ENCODE peak calls at places on chromosomes 6 and 20, in six cellular contexts. H, G, S, T, W and D are unnamed samples.

GRCh38 chr6:2127484-2127911 is 117.9 kb downstream of the GMDS start:
- DNase-seq in H (peak), G (no peak), S (peak), T (no peak), W (no peak), D (peak)

GRCh38 chr20:50286609-50287008 is 96.0 kb downstream of the CEBPB start:
- DNase-seq in H (no peak), G (peak), S (no peak), T (no peak), W (no peak), D (peak)

GRCh38 chr20:19743650-19744015 is 14.4 kb upstream of the RIN2 start:
- DNase-seq in H (no peak), G (no peak), S (no peak), T (no peak), W (no peak), D (no peak)

GRCh38 chr6:42260424-42260888 is 42.8 kb upstream of the MRPS10 start:
- DNase-seq in H (peak), G (peak), S (no peak), T (peak), W (peak), D (no peak)

GRCh38 chr6:16472349-16473069 is 234.1 kb downstream of the GMPR start:
- DNase-seq in H (no peak), G (no peak), S (no peak), T (peak), W (no peak), D (peak)

GRCh38 chr6:151488226-151488625 is 5.6 kb upstream of the CCDC170 start:
- DNase-seq in H (no peak), G (no peak), S (no peak), T (no peak), W (no peak), D (no peak)

GRCh38 chr20:60078351-60079250 is 120.4 kb downstream of the CDH26 start:
- DNase-seq in H (no peak), G (no peak), S (no peak), T (no peak), W (peak), D (no peak)

GRCh38 chr20:41276317-41276751 is 41.2 kb downstream of the ZHX3 start:
- DNase-seq in H (no peak), G (no peak), S (no peak), T (no peak), W (no peak), D (no peak)

GRCh38 chr6:137260205-137260604 is 41.0 kb upstream of the IFNGR1 start:
- DNase-seq in H (no peak), G (no peak), S (no peak), T (no peak), W (no peak), D (peak)

GRCh38 chr6:122676146-122676545 is 65.9 kb downstream of the PKIB start:
- DNase-seq in H (no peak), G (no peak), S (no peak), T (no peak), W (no peak), D (no peak)

GRCh38 chr6:54697423-54697822 is 149.1 kb upstream of the FAM83B start:
- DNase-seq in H (no peak), G (peak), S (no peak), T (no peak), W (no peak), D (no peak)

GRCh38 chr20:47583551-47583950 is 81.9 kb downstream of the NCOA3 start:
- DNase-seq in H (no peak), G (no peak), S (no peak), T (no peak), W (no peak), D (no peak)

GRCh38 chr20:63083831-63084562 is 77.2 kb upstream of the BHLHE23 start:
- DNase-seq in H (no peak), G (no peak), S (no peak), T (peak), W (no peak), D (no peak)

GRCh38 chr20:32602273-32602672 is 17.1 kb upstream of the NOL4L start:
- DNase-seq in H (no peak), G (no peak), S (no peak), T (no peak), W (no peak), D (no peak)

GRCh38 chr20:13816757-13817156 is 31.9 kb downstream of the NDUFAF5 start:
- DNase-seq in H (no peak), G (no peak), S (no peak), T (no peak), W (no peak), D (no peak)

GRCh38 chr6:84766118-84766683 is 1.8 kb upstream of the TBX18 start:
- DNase-seq in H (no peak), G (no peak), S (no peak), T (no peak), W (no peak), D (no peak)

GRCh38 chr20:9051508-9051907 is 17.4 kb upstream of the PLCB4 start:
- DNase-seq in H (peak), G (peak), S (no peak), T (peak), W (peak), D (peak)

GRCh38 chr6:16849280-16850210 is 88.3 kb upstream of the ATXN1 start:
- DNase-seq in H (no peak), G (peak), S (no peak), T (peak), W (peak), D (no peak)

GRCh38 chr20:61426361-61426760 is 174.3 kb downstream of the CDH4 start:
- DNase-seq in H (no peak), G (no peak), S (no peak), T (no peak), W (no peak), D (no peak)

GRCh38 chr6:151288711-151289398 is 49.1 kb downstream of the AKAP12 start:
- DNase-seq in H (no peak), G (no peak), S (no peak), T (no peak), W (no peak), D (no peak)

GRCh38 chr6:169075211-169075621 is 178.4 kb downstream of the THBS2 start:
- DNase-seq in H (no peak), G (no peak), S (no peak), T (no peak), W (peak), D (no peak)

GRCh38 chr20:6162239-6162638 is 39.4 kb upstream of the FERMT1 start:
- DNase-seq in H (no peak), G (no peak), S (no peak), T (no peak), W (no peak), D (no peak)

GRCh38 chr20:16287776-16288175 is 285.5 kb downstream of the KIF16B start:
- DNase-seq in H (no peak), G (no peak), S (no peak), T (no peak), W (no peak), D (no peak)

DNA sequence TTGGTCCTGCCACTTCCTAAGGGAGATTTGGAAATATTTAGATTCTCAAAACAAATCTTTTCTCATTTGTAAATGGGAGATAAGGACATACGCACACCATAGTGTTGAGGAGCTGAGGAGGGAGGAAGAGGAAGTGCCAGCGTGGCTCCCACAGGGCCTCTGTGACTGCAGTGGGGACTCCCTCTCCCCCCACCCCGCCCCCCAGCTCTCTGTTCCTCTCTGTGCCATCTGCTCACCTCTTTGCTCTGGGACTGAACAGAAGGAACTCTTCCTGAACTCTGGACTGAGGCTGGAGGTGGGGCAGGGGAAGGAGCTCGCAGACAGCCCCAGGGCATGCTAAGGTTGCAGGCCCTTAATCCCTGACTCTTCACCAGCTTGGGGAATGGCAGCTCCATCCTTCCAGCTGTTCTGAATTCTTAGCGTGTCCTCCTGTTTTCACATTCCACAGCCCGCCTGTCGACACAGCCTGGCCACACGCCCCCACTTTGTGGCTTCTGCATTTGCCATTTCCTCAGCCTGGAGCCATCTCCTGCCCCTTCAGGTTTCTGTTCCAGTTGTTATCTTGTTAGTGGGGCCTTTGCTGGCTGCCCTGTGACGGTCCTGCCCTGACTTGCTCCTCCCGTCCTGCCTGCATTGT is 11.5 kb downstream of the DDX27 start:
- DNase-seq in H (no peak), G (no peak), S (no peak), T (no peak), W (peak), D (no peak)
- TF ChIP-seq MYC in H (no peak), G (no peak), S (no peak), T (no peak), W (peak), D (no peak)

GRCh38 chr6:28585335-28585734 is 59.7 kb downstream of the GPX5 start:
- DNase-seq in H (peak), G (no peak), S (no peak), T (peak), W (peak), D (no peak)
- TF ChIP-seq MYC in H (no peak), G (no peak), S (no peak), T (no peak), W (no peak), D (no peak)

GRCh38 chr6:3749390-3749978 is 2.0 kb downstream of the PXDC1 start:
- DNase-seq in H (no peak), G (no peak), S (no peak), T (no peak), W (no peak), D (peak)

GRCh38 chr6:3750324-3751018 is 1.0 kb downstream of the PXDC1 start:
- DNase-seq in H (no peak), G (no peak), S (no peak), T (peak), W (no peak), D (peak)

GRCh38 chr6:3748726-3749389 is 2.7 kb downstream of the PXDC1 start:
- DNase-seq in H (no peak), G (no peak), S (no peak), T (no peak), W (no peak), D (no peak)

GRCh38 chr6:3751019-3751729 is at the start of gene PXDC1:
- DNase-seq in H (no peak), G (no peak), S (no peak), T (no peak), W (no peak), D (peak)

DNA sequence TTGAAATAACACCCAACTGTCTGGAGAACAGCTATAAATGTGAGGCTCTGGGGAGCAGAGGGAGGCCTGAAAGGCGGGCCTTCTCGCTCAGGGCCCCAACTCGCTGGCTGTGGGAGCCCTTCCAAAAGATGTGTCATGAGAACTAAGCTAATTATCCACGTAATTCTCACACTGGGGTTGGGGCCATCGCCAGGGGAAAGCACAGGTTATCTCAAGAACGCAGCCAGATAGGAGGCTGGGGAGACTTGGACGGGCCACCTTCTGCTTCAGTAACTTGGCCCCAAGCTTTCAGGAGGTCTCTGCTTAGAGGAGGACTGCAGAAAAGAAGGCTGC is 1.6 kb downstream of the PXDC1 start:
- DNase-seq in H (peak), G (no peak), S (no peak), T (peak), W (no peak), D (peak)
- TF ChIP-seq MYC in H (no peak), G (no peak), S (no peak), T (no peak), W (no peak), D (no peak)

GRCh38 chr20:22929661-22930060 is 105.5 kb upstream of the SSTR4 start:
- DNase-seq in H (no peak), G (no peak), S (no peak), T (no peak), W (no peak), D (no peak)
- TF ChIP-seq MYC in H (no peak), G (no peak), S (no peak), T (no peak), W (no peak), D (no peak)

GRCh38 chr6:113630738-113631535 is 226.2 kb upstream of the MARCKS start:
- DNase-seq in H (no peak), G (no peak), S (peak), T (no peak), W (no peak), D (peak)
- TF ChIP-seq MYC in H (no peak), G (no peak), S (no peak), T (no peak), W (no peak), D (no peak)

GRCh38 chr6:100719883-100720682 is 161.0 kb downstream of the ASCC3 start:
- DNase-seq in H (peak), G (peak), S (no peak), T (peak), W (peak), D (peak)
- TF ChIP-seq MYC in H (no peak), G (no peak), S (no peak), T (no peak), W (no peak), D (no peak)